ENCODE peak calls at places on chromosomes 13 and 19, in four cellular contexts. E is NCI-H1092 treated with DMSO at 0.1 percent for 48 hours, U is SJSA1, J is myocyte. X is an unnamed sample.

GRCh38 chr13:99378985-99379734 is 72.0 kb upstream of the GPR183 start:
- DNase-seq in J (no peak), E (no peak), U (no peak), X (no peak)

GRCh38 chr13:111917086-111917485 is 149.9 kb upstream of the SOX1 start:
- DNase-seq in E (no peak), J (no peak), U (no peak), X (no peak)

GRCh38 chr13:19153782-19154450 is 27.7 kb downstream of the TUBA3C start:
- DNase-seq in E (no peak), U (no peak), J (no peak), X (peak)

GRCh38 chr19:15622991-15623390 is 8.0 kb downstream of the CYP4F8 start:
- DNase-seq in J (no peak), U (no peak), E (no peak), X (no peak)

GRCh38 chr13:21465710-21466160 is 6.6 kb upstream of the ZDHHC20 start:
- DNase-seq in U (no peak), J (no peak), E (no peak), X (no peak)

GRCh38 chr13:35140321-35140720 is 198.3 kb downstream of the NBEA start:
- DNase-seq in U (no peak), J (no peak), E (no peak), X (no peak)

GRCh38 chr19:33490041-33490451 is 31.5 kb downstream of the PEPD start:
- DNase-seq in U (no peak), J (no peak), E (no peak), X (no peak)

GRCh38 chr13:28582225-28582891 is 76.6 kb upstream of the POMP start:
- DNase-seq in J (no peak), E (no peak), U (no peak), X (no peak)

GRCh38 chr19:55152017-55152416 is 3.0 kb upstream of the TNNT1 start:
- DNase-seq in U (no peak), E (no peak), J (no peak), X (peak)

GRCh38 chr19:34991542-34992333 is 8.4 kb upstream of the GRAMD1A start:
- DNase-seq in E (no peak), J (no peak), U (no peak), X (no peak)

GRCh38 chr19:42528354-42529247 is at the start of gene CEACAM1:
- DNase-seq in E (no peak), J (no peak), U (no peak), X (no peak)

GRCh38 chr13:51223284-51224270 is 1.4 kb downstream of the FAM124A start:
- DNase-seq in E (no peak), J (no peak), U (no peak), X (no peak)

GRCh38 chr13:75635101-75635620 is 969 bp upstream of the LMO7 start:
- DNase-seq in J (no peak), U (no peak), E (no peak), X (no peak)

GRCh38 chr19:23522431-23522830 is 127.2 kb upstream of the ZNF91 start:
- DNase-seq in U (no peak), E (no peak), J (no peak), X (no peak)

GRCh38 chr13:113887700-113888201 is 23.9 kb upstream of the GAS6 start:
- DNase-seq in U (no peak), J (no peak), E (no peak), X (peak)

GRCh38 chr19:15934332-15935078 is at the start of gene CYP4F11:
- DNase-seq in E (peak), U (no peak), J (peak), X (peak)